ENCODE peak calls at places on chromosome 11, in nine cellular contexts. One of them, this sample, is unnamed.

GRCh38 chr11:7511405-7511804 is 2.4 kb upstream of the PPFIBP2 start:
- DNase-seq in lower lobe of right lung: no peak
- DNase-seq in HFF-Myc: no peak
- DNase-seq in IMR-90: no peak
- DNase-seq in astrocyte of the cerebellum: no peak
- DNase-seq in suprapubic skin: no peak
- DNase-seq in upper lobe of right lung: no peak
- DNase-seq in mesothelial cell of epicardium: no peak
- DNase-seq in fibroblast of villous mesenchyme: no peak
- DNase-seq in this sample: no peak

GRCh38 chr11:92455221-92455790 is 230.7 kb downstream of the FAT3 start:
- DNase-seq in HFF-Myc: no peak
- DNase-seq in mesothelial cell of epicardium: no peak
- DNase-seq in lower lobe of right lung: no peak
- DNase-seq in fibroblast of villous mesenchyme: no peak
- DNase-seq in astrocyte of the cerebellum: no peak
- DNase-seq in IMR-90: no peak
- DNase-seq in suprapubic skin: no peak
- DNase-seq in upper lobe of right lung: no peak
- DNase-seq in this sample: no peak

GRCh38 chr11:72103754-72104167 is 664 bp upstream of the LAMTOR1 start:
- DNase-seq in IMR-90: no peak
- DNase-seq in lower lobe of right lung: no peak
- DNase-seq in fibroblast of villous mesenchyme: no peak
- DNase-seq in mesothelial cell of epicardium: no peak
- DNase-seq in upper lobe of right lung: no peak
- DNase-seq in HFF-Myc: no peak
- DNase-seq in astrocyte of the cerebellum: no peak
- DNase-seq in suprapubic skin: no peak
- DNase-seq in this sample: no peak

GRCh38 chr11:47656284-47656915 is 14.0 kb upstream of the MTCH2 start:
- DNase-seq in IMR-90: no peak
- DNase-seq in astrocyte of the cerebellum: no peak
- DNase-seq in HFF-Myc: no peak
- DNase-seq in fibroblast of villous mesenchyme: no peak
- DNase-seq in upper lobe of right lung: no peak
- DNase-seq in mesothelial cell of epicardium: no peak
- DNase-seq in suprapubic skin: no peak
- DNase-seq in lower lobe of right lung: no peak
- DNase-seq in this sample: no peak

GRCh38 chr11:5460983-5461621 is 12.0 kb downstream of the OR51I2 start:
- DNase-seq in fibroblast of villous mesenchyme: no peak
- DNase-seq in IMR-90: no peak
- DNase-seq in HFF-Myc: no peak
- DNase-seq in upper lobe of right lung: no peak
- DNase-seq in lower lobe of right lung: no peak
- DNase-seq in suprapubic skin: no peak
- DNase-seq in astrocyte of the cerebellum: no peak
- DNase-seq in mesothelial cell of epicardium: no peak
- DNase-seq in this sample: no peak

GRCh38 chr11:17519486-17519885 is 24.7 kb downstream of the USH1C start:
- DNase-seq in HFF-Myc: no peak
- DNase-seq in mesothelial cell of epicardium: no peak
- DNase-seq in fibroblast of villous mesenchyme: no peak
- DNase-seq in suprapubic skin: no peak
- DNase-seq in IMR-90: no peak
- DNase-seq in upper lobe of right lung: no peak
- DNase-seq in lower lobe of right lung: no peak
- DNase-seq in astrocyte of the cerebellum: no peak
- DNase-seq in this sample: no peak

GRCh38 chr11:107704432-107704831 is 7.4 kb downstream of the SLN start:
- DNase-seq in HFF-Myc: no peak
- DNase-seq in mesothelial cell of epicardium: no peak
- DNase-seq in fibroblast of villous mesenchyme: no peak
- DNase-seq in astrocyte of the cerebellum: no peak
- DNase-seq in upper lobe of right lung: no peak
- DNase-seq in lower lobe of right lung: no peak
- DNase-seq in suprapubic skin: no peak
- DNase-seq in IMR-90: peak; percentile 61
- DNase-seq in this sample: no peak

GRCh38 chr11:32594272-32594671 is 10.6 kb downstream of the EIF3M start:
- DNase-seq in suprapubic skin: no peak
- DNase-seq in HFF-Myc: no peak
- DNase-seq in lower lobe of right lung: no peak
- DNase-seq in fibroblast of villous mesenchyme: no peak
- DNase-seq in upper lobe of right lung: no peak
- DNase-seq in mesothelial cell of epicardium: no peak
- DNase-seq in IMR-90: no peak
- DNase-seq in astrocyte of the cerebellum: no peak
- DNase-seq in this sample: no peak

GRCh38 chr11:49208006-49208721 is at the start of gene FOLH1:
- DNase-seq in suprapubic skin: no peak
- DNase-seq in HFF-Myc: no peak
- DNase-seq in astrocyte of the cerebellum: no peak
- DNase-seq in upper lobe of right lung: peak; percentile 71
- DNase-seq in mesothelial cell of epicardium: no peak
- DNase-seq in IMR-90: no peak
- DNase-seq in fibroblast of villous mesenchyme: no peak
- DNase-seq in lower lobe of right lung: peak; percentile 51
- DNase-seq in this sample: no peak

GRCh38 chr11:8809605-8810272 is 101.2 kb upstream of the AKIP1 start:
- DNase-seq in IMR-90: no peak
- DNase-seq in astrocyte of the cerebellum: no peak
- DNase-seq in lower lobe of right lung: no peak
- DNase-seq in mesothelial cell of epicardium: no peak
- DNase-seq in fibroblast of villous mesenchyme: peak; percentile 33
- DNase-seq in HFF-Myc: no peak
- DNase-seq in upper lobe of right lung: no peak
- DNase-seq in suprapubic skin: no peak
- DNase-seq in this sample: no peak

GRCh38 chr11:62088331-62088933 is 35.4 kb upstream of the INCENP start:
- DNase-seq in suprapubic skin: no peak
- DNase-seq in lower lobe of right lung: no peak
- DNase-seq in fibroblast of villous mesenchyme: no peak
- DNase-seq in mesothelial cell of epicardium: no peak
- DNase-seq in upper lobe of right lung: no peak
- DNase-seq in HFF-Myc: no peak
- DNase-seq in IMR-90: no peak
- DNase-seq in astrocyte of the cerebellum: no peak
- DNase-seq in this sample: no peak

GRCh38 chr11:16793009-16793408 is 54.6 kb downstream of the C11orf58 start:
- DNase-seq in fibroblast of villous mesenchyme: no peak
- DNase-seq in upper lobe of right lung: no peak
- DNase-seq in suprapubic skin: no peak
- DNase-seq in HFF-Myc: no peak
- DNase-seq in IMR-90: no peak
- DNase-seq in mesothelial cell of epicardium: no peak
- DNase-seq in lower lobe of right lung: no peak
- DNase-seq in astrocyte of the cerebellum: no peak
- DNase-seq in this sample: no peak

GRCh38 chr11:95715777-95716241 is 73.8 kb downstream of the FAM76B start:
- DNase-seq in upper lobe of right lung: no peak
- DNase-seq in suprapubic skin: no peak
- DNase-seq in HFF-Myc: no peak
- DNase-seq in IMR-90: no peak
- DNase-seq in mesothelial cell of epicardium: no peak
- DNase-seq in astrocyte of the cerebellum: peak; percentile 55
- DNase-seq in fibroblast of villous mesenchyme: no peak
- DNase-seq in lower lobe of right lung: no peak
- DNase-seq in this sample: no peak

GRCh38 chr11:7490535-7490934 is 5.2 kb downstream of the OLFML1 start:
- DNase-seq in upper lobe of right lung: no peak
- DNase-seq in lower lobe of right lung: no peak
- DNase-seq in fibroblast of villous mesenchyme: peak; percentile 55
- DNase-seq in IMR-90: no peak
- DNase-seq in suprapubic skin: no peak
- DNase-seq in astrocyte of the cerebellum: no peak
- DNase-seq in mesothelial cell of epicardium: no peak
- DNase-seq in HFF-Myc: no peak
- DNase-seq in this sample: no peak

GRCh38 chr11:104003491-104003890 is 32.9 kb upstream of the DDI1 start:
- DNase-seq in suprapubic skin: no peak
- DNase-seq in upper lobe of right lung: no peak
- DNase-seq in lower lobe of right lung: no peak
- DNase-seq in mesothelial cell of epicardium: no peak
- DNase-seq in HFF-Myc: no peak
- DNase-seq in astrocyte of the cerebellum: peak; percentile 73
- DNase-seq in fibroblast of villous mesenchyme: peak; percentile 9
- DNase-seq in IMR-90: peak; percentile 64
- DNase-seq in this sample: no peak

GRCh38 chr11:2820976-2821375 is 64.6 kb downstream of the CDKN1C start:
- DNase-seq in mesothelial cell of epicardium: no peak
- DNase-seq in suprapubic skin: no peak
- DNase-seq in HFF-Myc: no peak
- DNase-seq in fibroblast of villous mesenchyme: no peak
- DNase-seq in IMR-90: no peak
- DNase-seq in astrocyte of the cerebellum: no peak
- DNase-seq in lower lobe of right lung: peak; percentile 39
- DNase-seq in upper lobe of right lung: peak; percentile 46
- DNase-seq in this sample: no peak

GRCh38 chr11:116636341-116636968 is 136.3 kb downstream of the BUD13 start:
- DNase-seq in mesothelial cell of epicardium: no peak
- DNase-seq in upper lobe of right lung: no peak
- DNase-seq in IMR-90: no peak
- DNase-seq in astrocyte of the cerebellum: no peak
- DNase-seq in suprapubic skin: no peak
- DNase-seq in lower lobe of right lung: no peak
- DNase-seq in fibroblast of villous mesenchyme: no peak
- DNase-seq in HFF-Myc: no peak
- DNase-seq in this sample: no peak

GRCh38 chr11:69297225-69297925 is 3.4 kb downstream of the MYEOV start:
- DNase-seq in fibroblast of villous mesenchyme: peak; percentile 98
- DNase-seq in IMR-90: peak; percentile 99
- DNase-seq in suprapubic skin: peak; percentile 95
- DNase-seq in lower lobe of right lung: peak; percentile 94
- DNase-seq in upper lobe of right lung: peak; percentile 96
- DNase-seq in HFF-Myc: peak; percentile 98
- DNase-seq in mesothelial cell of epicardium: peak; percentile 76
- DNase-seq in astrocyte of the cerebellum: peak; percentile 96
- DNase-seq in this sample: peak; percentile 51

GRCh38 chr11:69599502-69599901 is 41.5 kb upstream of the CCND1 start:
- DNase-seq in HFF-Myc: no peak
- DNase-seq in suprapubic skin: peak; percentile 31
- DNase-seq in mesothelial cell of epicardium: no peak
- DNase-seq in upper lobe of right lung: no peak
- DNase-seq in astrocyte of the cerebellum: no peak
- DNase-seq in IMR-90: no peak
- DNase-seq in lower lobe of right lung: no peak
- DNase-seq in fibroblast of villous mesenchyme: peak; percentile 51
- DNase-seq in this sample: no peak

GRCh38 chr11:111913997-111914396 is 1.5 kb downstream of the HSPB2 start:
- DNase-seq in HFF-Myc: no peak
- DNase-seq in mesothelial cell of epicardium: no peak
- DNase-seq in lower lobe of right lung: no peak
- DNase-seq in upper lobe of right lung: no peak
- DNase-seq in fibroblast of villous mesenchyme: peak; percentile 60
- DNase-seq in suprapubic skin: no peak
- DNase-seq in IMR-90: peak; percentile 76
- DNase-seq in astrocyte of the cerebellum: no peak
- DNase-seq in this sample: no peak

GRCh38 chr11:1482581-1483444 is 3.8 kb downstream of the MOB2 start:
- DNase-seq in fibroblast of villous mesenchyme: no peak
- DNase-seq in IMR-90: no peak
- DNase-seq in suprapubic skin: no peak
- DNase-seq in HFF-Myc: no peak
- DNase-seq in astrocyte of the cerebellum: no peak
- DNase-seq in upper lobe of right lung: peak; percentile 82
- DNase-seq in lower lobe of right lung: peak; percentile 67
- DNase-seq in mesothelial cell of epicardium: no peak
- DNase-seq in this sample: no peak
- TF ChIP-seq CTCF in fibroblast of villous mesenchyme: no peak
- TF ChIP-seq CTCF in IMR-90: no peak
- TF ChIP-seq CTCF in suprapubic skin: no peak
- TF ChIP-seq CTCF in HFF-Myc: peak; percentile 12
- TF ChIP-seq CTCF in astrocyte of the cerebellum: no peak
- TF ChIP-seq CTCF in upper lobe of right lung: peak; percentile 11
- TF ChIP-seq CTCF in lower lobe of right lung: peak; percentile 8
- TF ChIP-seq CTCF in mesothelial cell of epicardium: no peak
- TF ChIP-seq CTCF in this sample: no peak

GRCh38 chr11:75427181-75427580 is 5.8 kb downstream of the KLHL35 start:
- DNase-seq in upper lobe of right lung: no peak
- DNase-seq in mesothelial cell of epicardium: no peak
- DNase-seq in IMR-90: no peak
- DNase-seq in HFF-Myc: no peak
- DNase-seq in suprapubic skin: no peak
- DNase-seq in fibroblast of villous mesenchyme: no peak
- DNase-seq in lower lobe of right lung: no peak
- DNase-seq in astrocyte of the cerebellum: no peak
- DNase-seq in this sample: no peak
- TF ChIP-seq CTCF in upper lobe of right lung: no peak
- TF ChIP-seq CTCF in mesothelial cell of epicardium: no peak
- TF ChIP-seq CTCF in IMR-90: no peak
- TF ChIP-seq CTCF in HFF-Myc: no peak
- TF ChIP-seq CTCF in suprapubic skin: no peak
- TF ChIP-seq CTCF in fibroblast of villous mesenchyme: no peak
- TF ChIP-seq CTCF in lower lobe of right lung: no peak
- TF ChIP-seq CTCF in astrocyte of the cerebellum: no peak
- TF ChIP-seq CTCF in this sample: no peak

DNA sequence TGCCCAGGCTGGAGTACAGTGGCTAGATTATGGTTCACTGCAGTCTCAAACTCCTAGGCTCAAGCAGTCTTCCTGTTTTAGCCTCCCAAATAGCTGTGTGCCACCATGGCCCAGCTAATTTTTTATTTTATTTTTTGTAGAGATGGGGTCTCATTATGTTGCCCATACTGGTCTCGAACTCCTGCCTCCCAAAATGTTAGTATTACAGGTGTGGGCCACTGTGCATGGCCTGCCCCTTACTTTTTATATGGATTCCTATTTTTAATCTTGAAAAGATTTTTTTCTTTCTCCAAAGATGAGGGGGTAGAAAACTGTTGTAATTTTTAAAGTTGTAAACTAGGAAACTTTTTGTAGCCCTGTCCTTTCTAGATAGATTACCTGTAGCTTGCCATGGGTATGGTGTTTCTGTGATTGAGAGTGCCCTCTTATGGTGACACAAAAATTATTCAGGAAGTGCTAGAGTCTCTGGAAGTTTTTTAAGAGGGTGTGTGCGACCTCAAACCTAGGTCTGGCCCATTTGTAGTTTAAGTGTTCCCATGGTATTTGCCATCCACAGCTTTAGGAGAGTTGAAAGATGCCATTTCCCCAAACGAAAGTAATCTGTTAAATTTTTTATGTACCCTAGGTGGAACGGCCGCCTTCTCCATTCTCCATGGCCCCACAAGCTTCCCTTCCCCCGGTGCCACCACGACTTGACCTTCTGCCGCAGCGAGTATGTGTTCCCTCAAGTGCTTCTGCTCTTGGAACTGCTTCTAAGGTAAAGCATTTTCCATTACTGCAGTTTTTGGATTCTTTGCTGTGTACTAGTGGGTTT is 32.4 kb downstream of the MCAM start:
- DNase-seq in suprapubic skin: no peak
- DNase-seq in IMR-90: peak; percentile 47
- DNase-seq in astrocyte of the cerebellum: peak; percentile 9
- DNase-seq in mesothelial cell of epicardium: no peak
- DNase-seq in lower lobe of right lung: no peak
- DNase-seq in upper lobe of right lung: no peak
- DNase-seq in fibroblast of villous mesenchyme: peak; percentile 54
- DNase-seq in HFF-Myc: no peak
- DNase-seq in this sample: no peak
- TF ChIP-seq CTCF in suprapubic skin: peak; percentile 23
- TF ChIP-seq CTCF in IMR-90: peak; percentile 54
- TF ChIP-seq CTCF in astrocyte of the cerebellum: peak; percentile 40
- TF ChIP-seq CTCF in mesothelial cell of epicardium: no peak
- TF ChIP-seq CTCF in lower lobe of right lung: peak; percentile 44
- TF ChIP-seq CTCF in upper lobe of right lung: peak; percentile 50
- TF ChIP-seq CTCF in fibroblast of villous mesenchyme: peak; percentile 53
- TF ChIP-seq CTCF in HFF-Myc: peak; percentile 28
- TF ChIP-seq CTCF in this sample: peak; percentile 63

GRCh38 chr11:35144103-35144741 is 5.3 kb downstream of the CD44 start:
- DNase-seq in suprapubic skin: no peak
- DNase-seq in HFF-Myc: peak; percentile 55
- DNase-seq in fibroblast of villous mesenchyme: peak; percentile 60
- DNase-seq in astrocyte of the cerebellum: peak; percentile 52
- DNase-seq in lower lobe of right lung: no peak
- DNase-seq in IMR-90: peak; percentile 84
- DNase-seq in upper lobe of right lung: peak; percentile 67
- DNase-seq in mesothelial cell of epicardium: no peak
- DNase-seq in this sample: no peak
- TF ChIP-seq CTCF in suprapubic skin: no peak
- TF ChIP-seq CTCF in HFF-Myc: peak; percentile 9
- TF ChIP-seq CTCF in fibroblast of villous mesenchyme: no peak
- TF ChIP-seq CTCF in astrocyte of the cerebellum: peak; percentile 14
- TF ChIP-seq CTCF in lower lobe of right lung: no peak
- TF ChIP-seq CTCF in IMR-90: no peak
- TF ChIP-seq CTCF in upper lobe of right lung: no peak
- TF ChIP-seq CTCF in mesothelial cell of epicardium: no peak
- TF ChIP-seq CTCF in this sample: no peak